ENCODE peak calls at places on chromosomes 11 and 22, in six cellular contexts. F is cardiac muscle cell; M is stimulated activated CD8-positive, alpha-beta memory T cell treated with anti-CD3 and anti-CD28 coated beads, Interleukin-15, amount 100 ng/mL, for 1 hour; N is amygdala; X is GM12865; J is stimulated activated CD4-positive, alpha-beta T cell treated with anti-CD3 and anti-CD28 coated beads, TNF-alpha, amount 100 ng/mL, for 1 hour. A is an unnamed sample.
A peak's percentile ranks its signal among the peaks of the same experiment; 100 is the strongest.

GRCh38 chr11:45102361-45102809 is 44.1 kb upstream of the PRDM11 start:
- DNase-seq in X (no peak), M (no peak), J (no peak), F (no peak), N (no peak), A (no peak)

GRCh38 chr22:36899498-36899897 is 13.9 kb upstream of the CSF2RB start:
- DNase-seq in F (no peak), X (no peak), J (no peak), M (no peak), N (no peak), A (no peak)

GRCh38 chr11:57776101-57776511 is 14.5 kb downstream of the CTNND1 start:
- DNase-seq in J (no peak), F (peak; percentile 80), N (no peak), M (no peak), X (no peak), A (no peak)

GRCh38 chr22:49297871-49298721 is 529.6 kb downstream of the BRD1 start:
- DNase-seq in J (no peak), N (no peak), M (no peak), F (no peak), X (no peak), A (no peak)

GRCh38 chr11:88520391-88520790 is 182.9 kb upstream of the CTSC start:
- DNase-seq in N (no peak), X (no peak), M (no peak), F (no peak), J (no peak), A (no peak)

GRCh38 chr22:48135641-48136040 is 1373.2 kb downstream of the TBC1D22A start:
- DNase-seq in X (no peak), F (no peak), N (no peak), J (no peak), M (no peak), A (no peak)

GRCh38 chr11:61816736-61817455 is at the start of gene FADS1:
- DNase-seq in X (peak; percentile 95), F (peak; percentile 99), N (peak; percentile 93), J (peak; percentile 37), M (no peak), A (peak; percentile 26)

GRCh38 chr11:64056213-64056785 is 20.6 kb downstream of the FLRT1 start:
- DNase-seq in X (no peak), N (peak; percentile 45), F (no peak), J (no peak), M (no peak), A (no peak)

GRCh38 chr22:35102663-35103062 is 36.7 kb downstream of the ISX start:
- DNase-seq in N (no peak), J (no peak), X (peak; percentile 79), M (no peak), F (peak; percentile 72), A (no peak)

GRCh38 chr22:25402501-25403283 is 161.8 kb upstream of the GRK3 start:
- DNase-seq in J (no peak), N (no peak), X (no peak), M (no peak), F (no peak), A (no peak)

GRCh38 chr11:95877288-95877687 is 46.6 kb downstream of the MTMR2 start:
- DNase-seq in N (no peak), X (no peak), M (no peak), J (no peak), F (no peak), A (no peak)

GRCh38 chr11:123487157-123487744 is 57.2 kb downstream of the GRAMD1B start:
- DNase-seq in M (no peak), X (no peak), F (no peak), J (no peak), N (peak; percentile 52), A (no peak)

GRCh38 chr11:105392546-105392945 is 217.3 kb upstream of the GRIA4 start:
- DNase-seq in X (no peak), M (no peak), F (no peak), N (no peak), J (no peak), A (no peak)

GRCh38 chr22:32590556-32590955 is 115.9 kb downstream of the FBXO7 start:
- DNase-seq in F (no peak), X (no peak), N (no peak), M (no peak), J (no peak), A (no peak)

GRCh38 chr11:94768602-94769511 is 701 bp downstream of the AMOTL1 start:
- DNase-seq in X (no peak), M (no peak), N (no peak), J (no peak), F (peak; percentile 51), A (no peak)

GRCh38 chr11:5036671-5037070 is 9.7 kb upstream of the OR52J3 start:
- DNase-seq in N (no peak), M (no peak), F (peak; percentile 1), J (no peak), X (no peak), A (no peak)

GRCh38 chr11:271316-271715 is 6.9 kb upstream of the NLRP6 start:
- DNase-seq in X (no peak), N (no peak), F (no peak), M (no peak), J (no peak), A (no peak)

GRCh38 chr11:33039274-33040126 is at the start of gene TCP11L1:
- DNase-seq in F (peak; percentile 95), X (peak; percentile 95), J (peak; percentile 63), N (peak; percentile 92), M (peak; percentile 69), A (peak; percentile 57)

GRCh38 chr22:42283288-42284229 is 13.1 kb upstream of the TCF20 start:
- DNase-seq in X (no peak), N (peak; percentile 43), M (no peak), F (peak; percentile 68), J (no peak), A (no peak)

A was measured in activated CD4-positive, CD25-positive, alpha-beta regulatory T cell.